ENCODE peak calls at places on chromosomes 11 and 22, in four cellular contexts. V is cardiac muscle cell, U is HL-60, B is K562. W is an unnamed sample.

GRCh38 chr11:1834791-1835670 is at the start of gene SYT8:
- DNase-seq in V (no peak), U (no peak), B (no peak), W (no peak)

GRCh38 chr22:23245799-23246136 is 65.5 kb downstream of the BCR start:
- DNase-seq in V (no peak), U (no peak), B (no peak), W (no peak)

GRCh38 chr22:41482319-41482935 is 13.5 kb downstream of the ACO2 start:
- DNase-seq in V (no peak), U (no peak), B (peak; percentile 27), W (no peak)

GRCh38 chr11:59437770-59438169 is 1.5 kb downstream of the OR5A1 start:
- DNase-seq in V (no peak), U (no peak), B (no peak), W (no peak)

GRCh38 chr11:12243511-12243910 is 133.1 kb downstream of the MICAL2 start:
- DNase-seq in V (no peak), U (no peak), B (no peak), W (no peak)

GRCh38 chr11:71433648-71434450 is 14.3 kb downstream of the DHCR7 start:
- DNase-seq in V (peak; percentile 38), U (no peak), B (peak; percentile 55), W (no peak)

GRCh38 chr11:33435201-33435600 is 178.0 kb downstream of the HIPK3 start:
- DNase-seq in V (no peak), U (no peak), B (no peak), W (no peak)

GRCh38 chr11:43554148-43554473 is 126.4 kb upstream of the HSD17B12 start:
- DNase-seq in V (no peak), U (no peak), B (no peak), W (no peak)

GRCh38 chr22:41398921-41399320 is 17.2 kb downstream of the TEF start:
- DNase-seq in V (no peak), U (no peak), B (no peak), W (no peak)

GRCh38 chr11:44519989-44520737 is 45.3 kb upstream of the CD82 start:
- DNase-seq in V (peak; percentile 27), U (no peak), B (no peak), W (no peak)

GRCh38 chr22:40415531-40416266 is 45.3 kb downstream of the SGSM3 start:
- DNase-seq in V (peak; percentile 57), U (peak; percentile 45), B (no peak), W (no peak)

GRCh38 chr11:102560555-102561011 is 30.0 kb upstream of the MMP7 start:
- DNase-seq in V (peak; percentile 79), U (peak; percentile 55), B (no peak), W (no peak)

GRCh38 chr22:35021166-35021565 is 44.8 kb upstream of the ISX start:
- DNase-seq in V (no peak), U (no peak), B (no peak), W (no peak)

GRCh38 chr22:44566911-44567310 is 68.9 kb upstream of the RTL6 start:
- DNase-seq in V (no peak), U (no peak), B (no peak), W (no peak)

GRCh38 chr11:34263462-34264186 is 94.2 kb downstream of the ABTB2 start:
- DNase-seq in V (peak; percentile 75), U (no peak), B (no peak), W (no peak)

GRCh38 chr11:116070555-116070954 is 566.3 kb upstream of the CADM1 start:
- DNase-seq in V (no peak), U (no peak), B (no peak), W (no peak)

GRCh38 chr11:45332486-45332934 is 46.4 kb upstream of the SYT13 start:
- DNase-seq in V (peak; percentile 66), U (no peak), B (peak; percentile 47), W (no peak)

GRCh38 chr22:41825376-41825775 is 7.5 kb upstream of the SREBF2 start:
- DNase-seq in V (peak; percentile 61), U (no peak), B (peak; percentile 44), W (no peak)

GRCh38 chr11:128690746-128691091 is 3.2 kb upstream of the FLI1 start:
- DNase-seq in V (no peak), U (no peak), B (no peak), W (no peak)

GRCh38 chr11:91178366-91178765 is 955.5 kb upstream of the CHORDC1 start:
- DNase-seq in V (no peak), U (no peak), B (no peak), W (no peak)

GRCh38 chr11:96019271-96019670 is 95.4 kb upstream of the MTMR2 start:
- DNase-seq in V (no peak), U (no peak), B (no peak), W (no peak)

GRCh38 chr11:15291885-15292284 is 177.2 kb downstream of the INSC start:
- DNase-seq in V (no peak), U (no peak), B (no peak), W (no peak)

GRCh38 chr22:27482414-27482813 is 319.1 kb downstream of the MN1 start:
- DNase-seq in V (no peak), U (no peak), B (no peak), W (no peak)

GRCh38 chr22:50153056-50153755 is 17.3 kb upstream of the PANX2 start:
- DNase-seq in V (no peak), U (no peak), B (no peak), W (no peak)

GRCh38 chr22:29341056-29341848 is 25.8 kb upstream of the RASL10A start:
- DNase-seq in V (no peak), U (no peak), B (no peak), W (no peak)

GRCh38 chr22:29340566-29340965 is 25.1 kb upstream of the RASL10A start:
- DNase-seq in V (no peak), U (no peak), B (no peak), W (no peak)

GRCh38 chr22:29342177-29342576 is 26.7 kb upstream of the RASL10A start:
- DNase-seq in V (no peak), U (no peak), B (no peak), W (no peak)

GRCh38 chr22:29342577-29343312 is 27.2 kb upstream of the RASL10A start:
- DNase-seq in V (no peak), U (no peak), B (peak; percentile 9), W (no peak)

GRCh38 chr22:29341849-29342127 is 26.3 kb upstream of the RASL10A start:
- DNase-seq in V (no peak), U (no peak), B (no peak), W (no peak)
- H3K27ac ChIP-seq in V (peak overlapping the region; percentile 65), U (peak overlapping the region; percentile 46), B (no peak overlapping the region), W (no peak overlapping the region)

DNA sequence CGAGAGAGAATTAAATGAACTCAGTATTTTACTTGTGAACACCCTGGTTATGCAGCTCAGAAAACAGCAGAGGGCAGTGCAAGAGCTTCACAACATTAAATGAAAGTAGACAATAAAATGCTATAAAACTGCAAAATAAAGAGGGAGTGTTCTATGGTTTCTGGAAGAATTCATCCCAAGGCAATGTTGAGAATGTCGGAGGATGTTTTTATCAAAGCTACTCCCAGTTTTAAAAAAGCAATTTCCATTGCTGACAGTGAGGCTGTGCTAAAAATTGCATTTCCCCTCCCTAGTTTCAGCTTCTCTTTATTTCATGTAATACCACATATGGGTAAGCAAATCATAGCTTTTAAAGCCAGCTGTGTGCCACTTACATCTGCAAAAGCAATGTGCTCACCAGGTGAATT is 296.9 kb downstream of the RAB38 start:
- DNase-seq in V (peak; percentile 67), U (no peak), B (peak; percentile 0), W (no peak)
- TF ChIP-seq CTCF in V (peak; percentile 66), U (no peak), B (no peak), W (peak; percentile 53)

DNA sequence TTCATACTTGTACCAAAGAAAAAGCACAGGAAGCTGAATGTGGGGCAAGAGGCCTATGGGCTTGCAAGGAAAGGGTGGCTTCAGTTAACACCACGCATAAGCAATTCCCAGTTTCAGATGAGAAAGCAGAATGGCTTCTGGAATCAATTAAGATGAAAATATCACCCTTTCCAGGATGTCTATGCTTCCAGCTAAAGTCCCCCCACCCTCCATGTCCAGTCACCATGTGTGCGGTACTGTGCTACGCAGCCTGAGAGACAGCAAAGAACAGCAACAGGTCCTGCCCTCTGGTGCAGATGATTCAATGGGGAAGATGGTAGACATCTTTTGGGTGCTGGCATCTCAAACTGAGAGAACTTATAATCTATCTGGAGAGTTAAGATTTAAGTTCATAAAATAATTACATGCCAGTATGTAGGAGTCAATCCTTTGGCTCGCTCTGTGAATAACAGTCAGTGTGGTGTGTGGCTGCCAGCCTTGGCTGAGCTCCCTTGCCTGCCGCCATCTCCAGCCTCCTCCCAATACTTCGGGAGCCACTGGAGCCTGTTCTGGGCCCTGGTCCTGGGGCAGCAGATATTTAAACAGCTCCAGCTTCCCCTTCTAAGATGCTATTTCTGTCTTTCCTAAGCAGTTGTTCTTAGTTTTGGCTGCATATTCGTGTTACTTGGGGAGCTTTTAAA is 44.5 kb downstream of the ME3 start:
- DNase-seq in V (no peak), U (no peak), B (no peak), W (no peak)
- H3K27ac ChIP-seq in V (no peak overlapping the region), U (no peak overlapping the region), B (no peak overlapping the region), W (peak overlapping the region; percentile 45)

GRCh38 chr11:13249177-13249576 is 28.4 kb upstream of the BMAL1 start:
- DNase-seq in V (no peak), U (no peak), B (no peak), W (no peak)

GRCh38 chr11:13251961-13252360 is 25.6 kb upstream of the BMAL1 start:
- DNase-seq in V (no peak), U (no peak), B (no peak), W (no peak)

GRCh38 chr11:13247606-13248320 is 29.8 kb upstream of the BMAL1 start:
- DNase-seq in V (no peak), U (no peak), B (no peak), W (no peak)

DNA sequence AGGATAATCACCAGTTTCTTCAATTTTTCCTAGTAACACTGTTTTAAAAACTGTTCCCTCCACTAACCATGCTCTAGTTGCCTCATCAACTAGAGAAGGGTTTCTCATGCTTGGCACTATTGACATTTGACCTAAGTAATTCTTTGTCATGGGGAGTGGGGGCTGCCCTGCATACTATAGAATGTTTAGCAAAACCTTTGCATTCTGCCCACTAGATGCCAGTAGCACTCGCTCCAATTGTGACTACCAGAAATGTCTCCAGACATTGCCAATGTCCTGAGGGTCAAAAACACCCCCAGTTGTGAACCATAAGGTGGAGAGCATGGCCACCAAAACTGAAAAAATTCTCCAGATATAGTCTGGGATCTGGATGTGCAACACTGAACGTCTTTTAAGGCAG is 27.6 kb upstream of the BMAL1 start:
- DNase-seq in V (peak; percentile 14), U (no peak), B (no peak), W (no peak)
- TF ChIP-seq CTCF in V (peak; percentile 20), U (no peak), B (no peak), W (peak; percentile 35)

DNA sequence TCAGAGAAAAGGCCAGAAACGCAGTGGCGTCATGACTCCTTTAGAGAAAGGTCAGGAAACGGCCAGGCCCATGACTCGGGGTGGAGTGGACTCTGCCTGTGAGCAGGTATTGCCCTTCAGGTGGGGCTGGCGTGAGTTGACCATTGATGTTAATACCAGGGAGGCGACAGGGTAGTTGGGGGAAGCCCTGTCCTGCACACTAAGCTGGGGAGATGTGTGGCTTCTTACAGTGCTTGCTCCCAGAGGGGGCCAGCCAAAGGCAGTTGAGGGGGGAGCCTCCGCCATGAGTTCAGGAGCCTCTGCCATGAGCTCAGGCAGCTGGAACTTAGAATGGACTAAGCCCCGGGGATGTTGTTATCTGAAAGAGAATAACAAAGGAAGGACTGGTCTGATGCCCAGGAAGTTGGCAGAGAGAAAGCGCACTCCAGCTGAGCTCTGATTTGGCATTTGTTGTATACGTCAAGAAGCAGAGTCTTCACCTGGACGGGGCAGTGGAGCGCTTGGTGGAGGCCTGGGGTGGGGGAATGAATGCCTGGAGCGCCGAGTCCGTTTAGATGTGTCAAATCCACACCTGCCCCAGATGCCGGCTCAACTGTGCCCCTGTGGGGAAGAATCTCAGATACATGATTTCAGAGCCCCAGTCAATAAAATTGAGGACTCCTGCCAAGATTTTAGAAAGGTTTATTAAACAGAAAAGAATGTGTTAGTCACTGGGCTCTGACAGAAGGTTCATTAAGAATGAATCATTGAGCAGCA is 222.5 kb downstream of the TBC1D22A start:
- DNase-seq in V (peak; percentile 54), U (no peak), B (no peak), W (no peak)
- H3K27ac ChIP-seq in V (no peak overlapping the region), U (no peak overlapping the region), B (no peak overlapping the region), W (peak overlapping the region; percentile 85)

GRCh38 chr11:111841370-111842053 is 29.9 kb downstream of the ALG9 start:
- DNase-seq in V (peak; percentile 95), U (peak; percentile 33), B (peak; percentile 92), W (peak; percentile 18)
- TF ChIP-seq CTCF in V (peak; percentile 77), U (peak; percentile 76), B (peak; percentile 91), W (peak; percentile 91)

W was measured in esophagus squamous epithelium.